ENCODE peak calls at places on chromosomes 16 and 17, in four cellular contexts. B is HCT116, O is HepG2, Q is SK-N-SH. I is an unnamed sample. For H3K4me1, the result is how much of the 10 kb centered on the place peaks cover.

GRCh38 chr17:4808378-4808767 is 1.4 kb downstream of the PLD2 start:
- DNase-seq in B (no peak), O (no peak), Q (no peak), I (no peak)

GRCh38 chr16:1541293-1542165 is 8.1 kb downstream of the TMEM204 start:
- DNase-seq in B (no peak), O (no peak), Q (no peak), I (no peak)

GRCh38 chr17:41583137-41584127 is 3.3 kb downstream of the KRT14 start:
- DNase-seq in B (no peak), O (no peak), Q (no peak), I (no peak)

GRCh38 chr17:66957951-66958579 is 6.4 kb upstream of the CACNG4 start:
- DNase-seq in B (no peak), O (peak), Q (peak), I (no peak)

GRCh38 chr16:56876048-56876447 is 11.0 kb downstream of the SLC12A3 start:
- DNase-seq in B (no peak), O (no peak), Q (no peak), I (no peak)

GRCh38 chr17:30095507-30096244 is 20.9 kb upstream of the NSRP1 start:
- DNase-seq in B (peak), O (peak), Q (peak), I (no peak)

GRCh38 chr17:32805029-32805976 is 71.6 kb downstream of the MYO1D start:
- DNase-seq in B (no peak), O (no peak), Q (no peak), I (no peak)

GRCh38 chr16:10256855-10257641 is 74.8 kb upstream of the GRIN2A start:
- DNase-seq in B (no peak), O (peak), Q (peak), I (peak)

GRCh38 chr16:66544358-66544757 is 5.6 kb downstream of the TK2 start:
- DNase-seq in B (no peak), O (no peak), Q (no peak), I (no peak)

GRCh38 chr17:77915594-77916021 is 42.9 kb upstream of the TNRC6C start:
- DNase-seq in B (no peak), O (no peak), Q (peak), I (no peak)

GRCh38 chr17:38605230-38605851 is 411 bp downstream of the SRCIN1 start:
- DNase-seq in B (no peak), O (no peak), Q (peak), I (no peak)

GRCh38 chr17:80083136-80083661 is 18.2 kb upstream of the GAA start:
- DNase-seq in B (no peak), O (no peak), Q (no peak), I (no peak)

GRCh38 chr17:80084773-80085172 is 16.6 kb upstream of the GAA start:
- DNase-seq in B (no peak), O (no peak), Q (no peak), I (no peak)

GRCh38 chr17:80081596-80081995 is 19.8 kb upstream of the GAA start:
- DNase-seq in B (no peak), O (no peak), Q (no peak), I (no peak)

GRCh38 chr17:80080081-80080480 is 21.3 kb upstream of the GAA start:
- DNase-seq in B (no peak), O (no peak), Q (no peak), I (no peak)

GRCh38 chr17:80082403-80083135 is 18.8 kb upstream of the GAA start:
- DNase-seq in B (peak), O (peak), Q (peak), I (no peak)
- TF ChIP-seq YY1 in B (no peak), O (no peak), Q (no peak), I (no peak)

GRCh38 chr16:3874794-3875692 is 5.5 kb downstream of the CREBBP start:
- DNase-seq in B (no peak), O (no peak), Q (no peak), I (no peak)

GRCh38 chr16:3876160-3876559 is 4.4 kb downstream of the CREBBP start:
- DNase-seq in B (no peak), O (no peak), Q (no peak), I (no peak)

GRCh38 chr16:3874242-3874641 is 6.3 kb downstream of the CREBBP start:
- DNase-seq in B (no peak), O (no peak), Q (no peak), I (no peak)

GRCh38 chr16:3872216-3872895 is 8.2 kb downstream of the CREBBP start:
- DNase-seq in B (no peak), O (no peak), Q (no peak), I (no peak)

DNA sequence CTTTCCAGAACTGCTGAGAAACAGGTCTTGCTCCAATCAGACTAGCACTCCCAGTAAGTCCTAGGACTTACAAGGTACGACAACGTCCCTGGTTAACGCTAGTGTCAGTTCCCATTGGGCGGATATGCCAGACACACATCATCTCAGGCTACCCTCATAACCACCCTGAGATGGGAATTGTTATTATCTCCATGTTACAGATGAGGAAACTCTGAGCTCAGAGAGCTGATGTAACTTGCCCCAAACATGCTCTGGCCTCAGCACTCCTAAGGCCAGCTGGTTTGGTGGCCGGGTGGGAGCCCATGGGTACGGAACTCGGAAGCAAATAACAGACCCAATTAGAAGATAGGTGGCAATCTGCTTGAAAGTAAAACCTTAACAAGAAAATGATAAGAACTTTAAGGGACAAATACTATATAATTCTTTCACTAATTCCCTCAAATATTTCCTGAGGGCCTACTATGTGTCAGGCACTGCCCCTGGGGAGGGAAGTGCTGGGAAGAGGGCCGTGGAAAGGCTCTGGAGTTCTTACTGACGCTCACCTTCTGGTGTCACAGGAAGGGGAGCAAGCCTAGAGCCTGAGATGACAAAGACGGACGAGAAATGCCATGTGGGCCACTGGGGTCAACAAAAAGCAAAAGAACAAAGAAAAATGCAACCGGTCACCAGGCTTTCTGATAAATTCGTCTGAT is 6.9 kb downstream of the CREBBP start:
- DNase-seq in B (no peak), O (no peak), Q (no peak), I (no peak)
- H3K4me1 ChIP-seq in B (under half), O (half or more), Q (under half), I (under half)

GRCh38 chr16:19696312-19696711 is 21.7 kb downstream of the KNOP1 start:
- DNase-seq in B (no peak), O (no peak), Q (no peak), I (no peak)

GRCh38 chr16:19698480-19699465 is 19.3 kb downstream of the KNOP1 start:
- DNase-seq in B (no peak), O (no peak), Q (no peak), I (no peak)

GRCh38 chr16:19696961-19697360 is 21.1 kb downstream of the KNOP1 start:
- DNase-seq in B (no peak), O (no peak), Q (no peak), I (no peak)

GRCh38 chr16:19699472-19699871 is 18.6 kb downstream of the KNOP1 start:
- DNase-seq in B (no peak), O (no peak), Q (no peak), I (no peak)

DNA sequence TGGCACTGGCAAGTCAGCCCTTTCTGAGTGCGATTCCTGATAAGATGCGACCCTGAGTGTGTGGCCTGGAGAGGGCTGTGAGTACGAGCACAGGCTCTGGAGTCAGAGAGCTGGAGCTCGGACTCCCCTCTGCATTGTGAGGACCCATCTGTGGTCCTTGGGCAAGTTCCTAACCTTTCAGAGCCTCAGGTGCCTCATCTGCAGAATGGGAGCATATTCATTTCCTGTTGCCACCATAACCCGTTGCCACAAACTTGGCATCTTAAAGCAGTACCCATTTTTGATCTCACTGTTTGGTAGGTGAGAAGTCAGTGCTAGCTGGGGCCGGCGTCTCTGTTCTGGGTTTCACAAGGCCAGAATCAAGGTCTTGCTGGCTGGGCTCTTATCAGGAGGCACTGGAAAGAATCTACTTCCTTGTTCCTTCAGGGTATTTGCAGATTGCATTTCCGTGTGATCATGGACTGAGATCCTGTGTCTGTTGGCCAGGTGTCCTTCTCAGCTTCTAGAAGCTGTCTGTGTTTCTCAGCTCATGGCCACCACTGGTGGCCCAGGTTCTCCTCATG is 20.2 kb downstream of the KNOP1 start:
- DNase-seq in B (no peak), O (no peak), Q (no peak), I (no peak)
- TF ChIP-seq YY1 in B (no peak), O (no peak), Q (no peak), I (no peak)

DNA sequence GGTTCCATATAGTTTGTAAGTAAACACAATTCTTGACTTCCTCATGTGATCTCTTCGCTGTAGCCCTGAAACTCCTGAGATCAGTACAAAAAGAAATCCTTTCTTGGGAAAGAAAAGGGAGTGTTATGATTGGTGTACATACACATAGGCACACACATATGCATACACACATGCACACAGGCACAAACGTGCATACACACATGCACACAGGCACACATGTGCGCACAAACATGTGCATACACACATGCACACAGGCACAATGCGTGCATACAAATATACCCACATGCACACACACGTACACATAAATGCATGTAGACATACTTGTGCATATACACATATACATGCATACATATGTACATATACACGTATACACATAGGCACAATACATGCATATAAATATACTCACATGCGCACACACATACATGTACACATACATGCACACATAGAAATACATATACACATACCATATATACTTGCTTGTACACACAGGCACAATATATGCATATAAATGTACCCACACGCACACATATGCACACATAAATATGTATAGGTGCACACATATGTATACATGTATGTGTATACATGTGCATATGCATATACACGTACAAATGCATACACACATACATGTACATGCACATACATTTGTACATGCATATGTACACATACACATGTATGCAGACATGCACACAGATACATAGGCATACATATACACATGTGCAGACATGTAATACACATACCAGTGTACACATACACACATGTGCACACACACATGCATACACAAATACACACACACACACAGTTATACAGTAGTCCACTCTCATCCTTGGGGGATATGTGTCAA is 26.4 kb downstream of the CMIP start:
- DNase-seq in B (no peak), O (no peak), Q (no peak), I (no peak)
- H3K4me1 ChIP-seq in B (under half), O (half or more), Q (under half), I (under half)

DNA sequence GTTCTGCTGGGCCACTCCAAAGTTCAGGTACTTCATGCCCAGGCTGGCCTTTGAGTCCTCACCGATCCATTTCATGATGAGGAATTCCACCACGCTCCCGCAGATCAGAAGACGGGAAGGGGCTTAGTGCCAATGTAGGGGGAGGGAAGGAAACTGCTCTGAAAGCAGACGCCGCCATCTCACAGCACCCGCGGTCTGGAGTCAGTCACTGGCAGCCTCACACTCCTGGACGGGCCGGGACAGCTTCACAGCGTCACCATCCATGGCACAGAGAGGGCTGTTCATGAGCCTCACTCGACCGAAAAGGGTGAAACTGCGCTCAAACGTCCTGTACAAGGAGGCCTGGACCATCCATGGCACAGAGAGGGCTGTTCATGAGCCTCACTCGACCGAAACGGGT is 62.0 kb downstream of the RPH3AL start:
- DNase-seq in B (no peak), O (no peak), Q (no peak), I (no peak)
- TF ChIP-seq YY1 in B (no peak), O (no peak), Q (no peak), I (no peak)

GRCh38 chr17:44778656-44779210 is 19.9 kb downstream of the ADAM11 start:
- DNase-seq in B (no peak), O (no peak), Q (no peak), I (no peak)

GRCh38 chr17:44775838-44776621 is 17.2 kb downstream of the ADAM11 start:
- DNase-seq in B (no peak), O (peak), Q (peak), I (no peak)

GRCh38 chr17:44779211-44780025 is 20.6 kb downstream of the ADAM11 start:
- DNase-seq in B (peak), O (peak), Q (peak), I (peak)

GRCh38 chr17:44776628-44777393 is 18.0 kb downstream of the ADAM11 start:
- DNase-seq in B (no peak), O (no peak), Q (peak), I (no peak)

DNA sequence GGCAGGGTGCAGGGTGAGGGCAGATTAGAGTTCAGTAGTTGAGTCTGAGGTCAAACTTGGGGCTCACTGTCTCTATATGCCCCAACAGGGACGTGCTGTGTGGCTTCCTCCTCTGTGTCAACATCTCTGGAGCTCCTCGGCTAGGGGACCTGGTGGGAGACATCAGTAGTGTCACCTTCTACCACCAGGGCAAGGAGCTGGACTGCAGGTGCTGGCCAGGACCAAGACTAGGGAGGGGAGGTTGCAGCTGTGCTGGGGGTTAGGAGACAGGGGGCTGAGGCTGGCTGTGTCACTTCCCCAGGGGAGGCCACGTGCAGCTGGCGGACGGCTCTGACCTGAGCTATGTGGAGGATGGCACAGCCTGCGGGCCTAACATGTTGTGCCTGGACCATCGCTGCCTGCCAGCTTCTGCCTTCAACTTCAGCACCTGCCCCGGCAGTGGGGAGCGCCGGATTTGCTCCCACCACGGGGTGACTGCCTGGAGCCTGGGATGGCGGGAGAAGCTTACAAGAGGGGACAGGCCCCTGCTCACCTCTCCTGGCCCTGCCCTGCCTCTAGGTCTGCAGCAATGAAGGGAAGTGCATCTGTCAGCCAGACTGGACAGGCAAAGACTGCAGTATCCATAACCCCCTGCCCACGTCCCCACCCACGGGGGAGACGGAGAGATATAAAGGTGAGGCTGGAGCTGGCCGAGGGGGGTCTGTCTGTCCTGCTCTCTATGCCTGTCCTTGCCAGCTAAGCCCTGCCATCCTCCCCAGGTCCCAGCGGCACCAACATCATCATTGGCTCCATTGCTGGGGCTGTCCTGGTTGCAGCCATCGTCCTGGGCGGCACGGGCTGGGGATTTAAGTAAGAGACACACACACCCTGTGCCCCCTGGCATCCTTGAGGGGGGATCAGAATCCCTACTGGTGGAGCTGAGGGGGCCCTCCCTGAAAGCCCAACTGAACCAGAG is 18.9 kb downstream of the ADAM11 start:
- DNase-seq in B (no peak), O (no peak), Q (peak), I (no peak)
- H3K4me1 ChIP-seq in B (under half), O (half or more), Q (under half), I (under half)

DNA sequence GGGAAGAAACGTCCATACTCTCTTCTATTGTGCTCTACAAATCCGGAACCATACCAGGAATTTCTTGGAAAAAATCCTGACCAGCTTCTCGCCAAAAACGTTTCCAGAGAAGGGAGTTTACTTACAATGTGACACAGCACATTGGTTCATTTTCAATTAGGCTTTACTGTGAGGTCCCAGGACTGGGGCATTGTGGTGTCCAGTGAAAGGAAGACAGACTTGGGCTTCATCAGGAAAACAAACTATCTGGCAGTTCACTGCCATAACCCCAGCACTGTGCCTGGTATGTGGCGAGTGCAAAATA is 14.7 kb downstream of the MPP2 start:
- DNase-seq in B (no peak), O (no peak), Q (no peak), I (no peak)
- TF ChIP-seq YY1 in B (no peak), O (no peak), Q (no peak), I (no peak)

GRCh38 chr17:80782536-80783427 is 208.9 kb upstream of the CHMP6 start:
- DNase-seq in B (no peak), O (no peak), Q (no peak), I (no peak)
- H3K4me1 ChIP-seq in B (under half), O (under half), Q (under half), I (under half)

I was measured in NT2/D1.